ENCODE peak calls at places on chromosome 18, in five cellular contexts. One of them, this sample, is unnamed.

GRCh38 chr18:68532328-68532885 is 182.5 kb downstream of the TMX3 start:
- DNase-seq in HCT116: no peak
- DNase-seq in PC-9: no peak
- DNase-seq in Peyer's patch: no peak
- DNase-seq in cardiac muscle cell: no peak
- DNase-seq in this sample: no peak

GRCh38 chr18:75377258-75377657 is 50.2 kb downstream of the SMIM21 start:
- DNase-seq in HCT116: no peak
- DNase-seq in PC-9: no peak
- DNase-seq in Peyer's patch: no peak
- DNase-seq in cardiac muscle cell: no peak
- DNase-seq in this sample: no peak

GRCh38 chr18:70840649-70841048 is 551.8 kb downstream of the SOCS6 start:
- DNase-seq in HCT116: no peak
- DNase-seq in PC-9: no peak
- DNase-seq in Peyer's patch: no peak
- DNase-seq in cardiac muscle cell: no peak
- DNase-seq in this sample: no peak

GRCh38 chr18:76581261-76581660 is 86.2 kb upstream of the ZNF516 start:
- DNase-seq in HCT116: no peak
- DNase-seq in PC-9: no peak
- DNase-seq in Peyer's patch: no peak
- DNase-seq in cardiac muscle cell: no peak
- DNase-seq in this sample: no peak

GRCh38 chr18:25457636-25458035 is 105.7 kb upstream of the ZNF521 start:
- DNase-seq in HCT116: no peak
- DNase-seq in PC-9: no peak
- DNase-seq in Peyer's patch: no peak
- DNase-seq in cardiac muscle cell: peak; percentile 17
- DNase-seq in this sample: no peak

GRCh38 chr18:8153887-8154583 is 455.2 kb upstream of the RAB12 start:
- DNase-seq in HCT116: no peak
- DNase-seq in PC-9: no peak
- DNase-seq in Peyer's patch: no peak
- DNase-seq in cardiac muscle cell: peak; percentile 38
- DNase-seq in this sample: no peak

GRCh38 chr18:42765225-42765624 is 350.3 kb downstream of the RIT2 start:
- DNase-seq in HCT116: no peak
- DNase-seq in PC-9: no peak
- DNase-seq in Peyer's patch: no peak
- DNase-seq in cardiac muscle cell: no peak
- DNase-seq in this sample: no peak

GRCh38 chr18:77671456-77672167 is 422.0 kb downstream of the GALR1 start:
- DNase-seq in HCT116: no peak
- DNase-seq in PC-9: no peak
- DNase-seq in Peyer's patch: no peak
- DNase-seq in cardiac muscle cell: no peak
- DNase-seq in this sample: no peak

GRCh38 chr18:46761054-46761769 is 4.4 kb upstream of the ST8SIA5 start:
- DNase-seq in HCT116: no peak
- DNase-seq in PC-9: no peak
- DNase-seq in Peyer's patch: no peak
- DNase-seq in cardiac muscle cell: no peak
- DNase-seq in this sample: no peak

GRCh38 chr18:37299471-37300304 is 265.9 kb downstream of the CELF4 start:
- DNase-seq in HCT116: peak; percentile 46
- DNase-seq in PC-9: peak; percentile 74
- DNase-seq in Peyer's patch: peak; percentile 81
- DNase-seq in cardiac muscle cell: peak; percentile 99
- DNase-seq in this sample: no peak

GRCh38 chr18:13565228-13565627 is 161.1 kb downstream of the FAM210A start:
- DNase-seq in HCT116: no peak
- DNase-seq in PC-9: no peak
- DNase-seq in Peyer's patch: no peak
- DNase-seq in cardiac muscle cell: no peak
- DNase-seq in this sample: no peak

GRCh38 chr18:29960539-29960938 is 1082.0 kb downstream of the DSC3 start:
- DNase-seq in HCT116: no peak
- DNase-seq in PC-9: no peak
- DNase-seq in Peyer's patch: no peak
- DNase-seq in cardiac muscle cell: no peak
- DNase-seq in this sample: no peak

GRCh38 chr18:76494541-76495403 is at the start of gene ZNF516:
- DNase-seq in HCT116: no peak
- DNase-seq in PC-9: no peak
- DNase-seq in Peyer's patch: peak; percentile 60
- DNase-seq in cardiac muscle cell: peak; percentile 57
- DNase-seq in this sample: peak; percentile 67

GRCh38 chr18:56952026-56952425 is 194.9 kb upstream of the BOD1L2 start:
- DNase-seq in HCT116: no peak
- DNase-seq in PC-9: peak; percentile 0
- DNase-seq in Peyer's patch: no peak
- DNase-seq in cardiac muscle cell: no peak
- DNase-seq in this sample: no peak

GRCh38 chr18:78526275-78526674 is 453.3 kb upstream of the SALL3 start:
- DNase-seq in HCT116: no peak
- DNase-seq in PC-9: no peak
- DNase-seq in Peyer's patch: no peak
- DNase-seq in cardiac muscle cell: no peak
- DNase-seq in this sample: no peak

GRCh38 chr18:58313491-58314032 is 269.5 kb downstream of the NEDD4L start:
- DNase-seq in HCT116: no peak
- DNase-seq in PC-9: no peak
- DNase-seq in Peyer's patch: peak; percentile 56
- DNase-seq in cardiac muscle cell: no peak
- DNase-seq in this sample: no peak

GRCh38 chr18:37553633-37554398 is 11.8 kb downstream of the CELF4 start:
- DNase-seq in HCT116: no peak
- DNase-seq in PC-9: no peak
- DNase-seq in Peyer's patch: no peak
- DNase-seq in cardiac muscle cell: no peak
- DNase-seq in this sample: no peak

GRCh38 chr18:58611471-58612131 is 17.3 kb downstream of the ALPK2 start:
- DNase-seq in HCT116: no peak
- DNase-seq in PC-9: peak; percentile 15
- DNase-seq in Peyer's patch: no peak
- DNase-seq in cardiac muscle cell: no peak
- DNase-seq in this sample: no peak

GRCh38 chr18:9106094-9106493 is 3.6 kb downstream of the NDUFV2 start:
- DNase-seq in HCT116: no peak
- DNase-seq in PC-9: no peak
- DNase-seq in Peyer's patch: no peak
- DNase-seq in cardiac muscle cell: no peak
- DNase-seq in this sample: no peak

GRCh38 chr18:24071029-24071428 is 56.5 kb downstream of the TTC39C start:
- DNase-seq in HCT116: no peak
- DNase-seq in PC-9: no peak
- DNase-seq in Peyer's patch: no peak
- DNase-seq in cardiac muscle cell: no peak
- DNase-seq in this sample: no peak

GRCh38 chr18:22983175-22983574 is 50.0 kb downstream of the RBBP8 start:
- DNase-seq in HCT116: peak; percentile 24
- DNase-seq in PC-9: no peak
- DNase-seq in Peyer's patch: no peak
- DNase-seq in cardiac muscle cell: peak; percentile 74
- DNase-seq in this sample: peak; percentile 10

GRCh38 chr18:7844017-7844416 is 276.9 kb downstream of the PTPRM start:
- DNase-seq in HCT116: no peak
- DNase-seq in PC-9: no peak
- DNase-seq in Peyer's patch: no peak
- DNase-seq in cardiac muscle cell: peak; percentile 39
- DNase-seq in this sample: no peak

GRCh38 chr18:36660311-36660710 is 168.5 kb downstream of the TPGS2 start:
- DNase-seq in HCT116: no peak
- DNase-seq in PC-9: no peak
- DNase-seq in Peyer's patch: no peak
- DNase-seq in cardiac muscle cell: no peak
- DNase-seq in this sample: no peak

GRCh38 chr18:54357082-54357659 is 487 bp downstream of the STARD6 start:
- DNase-seq in HCT116: no peak
- DNase-seq in PC-9: no peak
- DNase-seq in Peyer's patch: no peak
- DNase-seq in cardiac muscle cell: no peak
- DNase-seq in this sample: no peak

GRCh38 chr18:11749305-11749704 is 60.2 kb downstream of the GNAL start:
- DNase-seq in HCT116: no peak
- DNase-seq in PC-9: no peak
- DNase-seq in Peyer's patch: no peak
- DNase-seq in cardiac muscle cell: no peak
- DNase-seq in this sample: no peak

GRCh38 chr18:11750581-11751304 is 61.7 kb downstream of the GNAL start:
- DNase-seq in HCT116: no peak
- DNase-seq in PC-9: no peak
- DNase-seq in Peyer's patch: no peak
- DNase-seq in cardiac muscle cell: no peak
- DNase-seq in this sample: no peak

GRCh38 chr18:11750171-11750570 is 61.1 kb downstream of the GNAL start:
- DNase-seq in HCT116: no peak
- DNase-seq in PC-9: no peak
- DNase-seq in Peyer's patch: no peak
- DNase-seq in cardiac muscle cell: no peak
- DNase-seq in this sample: no peak

GRCh38 chr18:11752116-11752911 is 63.2 kb downstream of the GNAL start:
- DNase-seq in HCT116: no peak
- DNase-seq in PC-9: no peak
- DNase-seq in Peyer's patch: no peak
- DNase-seq in cardiac muscle cell: peak; percentile 36
- DNase-seq in this sample: no peak

GRCh38 chr18:11751305-11752115 is 62.4 kb downstream of the GNAL start:
- DNase-seq in HCT116: no peak
- DNase-seq in PC-9: no peak
- DNase-seq in Peyer's patch: no peak
- DNase-seq in cardiac muscle cell: no peak
- DNase-seq in this sample: no peak
- H3K4me3 ChIP-seq in HCT116: no peak overlapping the region
- H3K4me3 ChIP-seq in PC-9: no peak overlapping the region
- H3K4me3 ChIP-seq in Peyer's patch: peak overlapping the region; percentile 29
- H3K4me3 ChIP-seq in cardiac muscle cell: peak overlapping the region; percentile 14
- H3K4me3 ChIP-seq in this sample: no peak overlapping the region

DNA sequence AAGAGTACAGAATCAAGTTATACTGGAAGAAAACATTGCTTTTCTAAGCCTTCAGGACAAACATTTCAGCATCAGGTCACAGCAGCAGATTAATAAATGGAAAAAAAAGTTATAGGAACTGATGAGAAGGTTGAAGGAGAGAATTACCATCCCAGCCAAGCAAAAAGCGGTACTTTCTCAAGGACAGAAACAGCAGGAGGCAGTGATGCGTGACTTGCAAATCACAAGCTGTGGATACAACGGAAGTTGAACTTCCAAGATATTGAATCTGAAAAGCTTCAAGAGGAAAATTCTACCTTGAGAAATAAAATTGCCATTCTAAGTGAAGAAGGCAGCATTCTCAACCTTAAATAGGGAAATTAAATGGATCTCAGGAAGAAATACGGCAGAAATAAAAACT is 18.5 kb upstream of the SERPINB12 start:
- DNase-seq in HCT116: no peak
- DNase-seq in PC-9: no peak
- DNase-seq in Peyer's patch: no peak
- DNase-seq in cardiac muscle cell: peak; percentile 4
- DNase-seq in this sample: no peak
- TF ChIP-seq CTCF in HCT116: peak; percentile 10
- TF ChIP-seq CTCF in PC-9: no peak
- TF ChIP-seq CTCF in Peyer's patch: no peak
- TF ChIP-seq CTCF in cardiac muscle cell: no peak
- TF ChIP-seq CTCF in this sample: no peak

DNA sequence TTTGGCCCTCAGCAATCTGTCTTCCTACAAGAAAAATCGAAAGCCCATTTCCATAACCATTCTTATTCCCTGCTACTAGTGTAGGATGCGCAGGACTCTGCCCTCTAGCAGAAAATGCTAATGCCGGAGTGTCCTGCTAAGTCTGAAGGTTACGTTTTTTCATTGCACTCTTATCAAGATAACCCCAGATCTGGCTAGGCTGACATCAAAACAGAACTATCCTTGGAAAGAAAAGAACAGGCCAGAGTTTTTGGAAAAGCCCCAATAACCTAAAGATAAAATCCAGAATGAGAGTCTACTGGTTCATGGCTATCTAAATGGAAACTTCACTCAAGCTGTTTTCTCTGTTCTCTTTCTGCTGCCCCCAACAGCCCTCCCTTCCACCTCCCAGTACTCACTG is 933 bp downstream of the RNF152 start:
- DNase-seq in HCT116: no peak
- DNase-seq in PC-9: no peak
- DNase-seq in Peyer's patch: no peak
- DNase-seq in cardiac muscle cell: no peak
- DNase-seq in this sample: no peak
- H3K27me3 ChIP-seq in HCT116: peaks cover 8% of the 10 kb centered on the region
- H3K27me3 ChIP-seq in PC-9: no peaks in the 10 kb centered on the region
- H3K27me3 ChIP-seq in Peyer's patch: no peaks in the 10 kb centered on the region
- H3K27me3 ChIP-seq in cardiac muscle cell: no peaks in the 10 kb centered on the region
- H3K27me3 ChIP-seq in this sample: no peaks in the 10 kb centered on the region

GRCh38 chr18:28178720-28179119 is 1.8 kb upstream of the CDH2 start:
- DNase-seq in HCT116: no peak
- DNase-seq in PC-9: no peak
- DNase-seq in Peyer's patch: no peak
- DNase-seq in cardiac muscle cell: no peak
- DNase-seq in this sample: no peak
- H3K4me3 ChIP-seq in HCT116: no peak overlapping the region
- H3K4me3 ChIP-seq in PC-9: no peak overlapping the region
- H3K4me3 ChIP-seq in Peyer's patch: no peak overlapping the region
- H3K4me3 ChIP-seq in cardiac muscle cell: peak overlapping the region; percentile 91
- H3K4me3 ChIP-seq in this sample: no peak overlapping the region

GRCh38 chr18:5604778-5605177 is 61.0 kb upstream of the EPB41L3 start:
- DNase-seq in HCT116: no peak
- DNase-seq in PC-9: no peak
- DNase-seq in Peyer's patch: no peak
- DNase-seq in cardiac muscle cell: no peak
- DNase-seq in this sample: no peak
- TF ChIP-seq CTCF in HCT116: no peak
- TF ChIP-seq CTCF in PC-9: no peak
- TF ChIP-seq CTCF in Peyer's patch: peak; percentile 45
- TF ChIP-seq CTCF in cardiac muscle cell: peak; percentile 10
- TF ChIP-seq CTCF in this sample: no peak

GRCh38 chr18:355678-356077 is 87.8 kb upstream of the THOC1 start:
- DNase-seq in HCT116: no peak
- DNase-seq in PC-9: no peak
- DNase-seq in Peyer's patch: no peak
- DNase-seq in cardiac muscle cell: no peak
- DNase-seq in this sample: no peak

GRCh38 chr18:354003-354402 is 86.2 kb upstream of the THOC1 start:
- DNase-seq in HCT116: no peak
- DNase-seq in PC-9: no peak
- DNase-seq in Peyer's patch: no peak
- DNase-seq in cardiac muscle cell: no peak
- DNase-seq in this sample: no peak

GRCh38 chr18:354456-354855 is 86.6 kb upstream of the THOC1 start:
- DNase-seq in HCT116: no peak
- DNase-seq in PC-9: no peak
- DNase-seq in Peyer's patch: no peak
- DNase-seq in cardiac muscle cell: peak; percentile 50
- DNase-seq in this sample: no peak

GRCh38 chr18:346607-347006 is 78.8 kb upstream of the THOC1 start:
- DNase-seq in HCT116: no peak
- DNase-seq in PC-9: no peak
- DNase-seq in Peyer's patch: no peak
- DNase-seq in cardiac muscle cell: no peak
- DNase-seq in this sample: no peak

GRCh38 chr18:350953-351572 is 83.2 kb upstream of the THOC1 start:
- DNase-seq in HCT116: no peak
- DNase-seq in PC-9: no peak
- DNase-seq in Peyer's patch: no peak
- DNase-seq in cardiac muscle cell: no peak
- DNase-seq in this sample: no peak
- H3K27me3 ChIP-seq in HCT116: peaks cover 21% of the 10 kb centered on the region
- H3K27me3 ChIP-seq in PC-9: peaks cover 93% of the 10 kb centered on the region
- H3K27me3 ChIP-seq in Peyer's patch: no peaks in the 10 kb centered on the region
- H3K27me3 ChIP-seq in cardiac muscle cell: no peaks in the 10 kb centered on the region
- H3K27me3 ChIP-seq in this sample: no peaks in the 10 kb centered on the region

GRCh38 chr18:63321291-63321690 is 1.7 kb upstream of the BCL2 start:
- DNase-seq in HCT116: no peak
- DNase-seq in PC-9: no peak
- DNase-seq in Peyer's patch: no peak
- DNase-seq in cardiac muscle cell: no peak
- DNase-seq in this sample: no peak
- H3K4me3 ChIP-seq in HCT116: no peak overlapping the region
- H3K4me3 ChIP-seq in PC-9: peak overlapping the region; percentile 60
- H3K4me3 ChIP-seq in Peyer's patch: no peak overlapping the region
- H3K4me3 ChIP-seq in cardiac muscle cell: no peak overlapping the region
- H3K4me3 ChIP-seq in this sample: peak overlapping the region; percentile 74